ENCODE peak calls at places on chromosomes 16 and 17, in six cellular contexts. L is gastrocnemius medialis, Z is mammary epithelial cell, G is cardiac muscle cell, R is AG04450, T is tibial nerve. S is an unnamed sample. For H3K9me3, the result is how much of the 10 kb centered on the place peaks cover.

GRCh38 chr17:43780135-43780534 is at the start of gene CFAP97D1:
- DNase-seq in L (no peak), Z (no peak), G (no peak), R (no peak), T (no peak), S (no peak)

GRCh38 chr17:29911641-29912177 is 18.3 kb downstream of the SSH2 start:
- DNase-seq in L (no peak), Z (no peak), G (no peak), R (no peak), T (no peak), S (no peak)

GRCh38 chr16:81526935-81527334 is 82.3 kb downstream of the CMIP start:
- DNase-seq in L (no peak), Z (peak), G (peak), R (no peak), T (no peak), S (no peak)

GRCh38 chr16:85029413-85029794 is 1.8 kb downstream of the KIAA0513 start:
- DNase-seq in L (no peak), Z (peak), G (peak), R (no peak), T (no peak), S (no peak)

GRCh38 chr17:80123791-80124190 is 22.4 kb downstream of the GAA start:
- DNase-seq in L (no peak), Z (peak), G (peak), R (no peak), T (no peak), S (no peak)

GRCh38 chr17:45353047-45353446 is 36.2 kb upstream of the MAP3K14 start:
- DNase-seq in L (no peak), Z (no peak), G (no peak), R (no peak), T (no peak), S (no peak)

GRCh38 chr16:17296412-17296811 is 174.3 kb downstream of the XYLT1 start:
- DNase-seq in L (no peak), Z (no peak), G (no peak), R (no peak), T (no peak), S (no peak)

GRCh38 chr17:17448076-17448475 is 28.7 kb upstream of the MED9 start:
- DNase-seq in L (no peak), Z (no peak), G (no peak), R (no peak), T (no peak), S (no peak)

GRCh38 chr16:55832788-55833583 is at the start of gene CES1:
- DNase-seq in L (peak), Z (no peak), G (no peak), R (no peak), T (peak), S (peak)

GRCh38 chr17:46822388-46822921 is 4.0 kb upstream of the WNT3 start:
- DNase-seq in L (no peak), Z (no peak), G (no peak), R (no peak), T (no peak), S (no peak)

GRCh38 chr16:81715358-81716196 is 63.5 kb upstream of the PLCG2 start:
- DNase-seq in L (no peak), Z (no peak), G (no peak), R (no peak), T (no peak), S (no peak)

GRCh38 chr17:76659928-76660614 is 16.5 kb upstream of the ST6GALNAC1 start:
- DNase-seq in L (no peak), Z (no peak), G (peak), R (no peak), T (no peak), S (no peak)

GRCh38 chr16:51134269-51134812 is 16.7 kb downstream of the SALL1 start:
- DNase-seq in L (no peak), Z (no peak), G (peak), R (no peak), T (no peak), S (no peak)

GRCh38 chr17:81976332-81977210 is 858 bp upstream of the ASPSCR1 start:
- DNase-seq in L (no peak), Z (no peak), G (no peak), R (no peak), T (no peak), S (peak)

GRCh38 chr17:78986048-78986648 is 6.4 kb upstream of the LGALS3BP start:
- DNase-seq in L (no peak), Z (no peak), G (peak), R (no peak), T (no peak), S (no peak)

GRCh38 chr17:3935140-3935542 is 18.9 kb upstream of the P2RX1 start:
- DNase-seq in L (no peak), Z (peak), G (peak), R (peak), T (no peak), S (peak)

GRCh38 chr17:16923904-16924700 is 47.8 kb downstream of the TNFRSF13B start:
- DNase-seq in L (no peak), Z (no peak), G (no peak), R (no peak), T (peak), S (peak)

GRCh38 chr17:50452627-50453300 is 15.9 kb downstream of the CHAD start:
- DNase-seq in L (no peak), Z (peak), G (no peak), R (no peak), T (no peak), S (peak)

GRCh38 chr17:46046957-46047356 is 47.9 kb downstream of the STH start:
- DNase-seq in L (no peak), Z (no peak), G (peak), R (no peak), T (no peak), S (no peak)

GRCh38 chr16:85335584-85336492 is 223.6 kb upstream of the CIBAR2 start:
- DNase-seq in L (no peak), Z (no peak), G (peak), R (no peak), T (no peak), S (no peak)

GRCh38 chr17:4074831-4075495 is 67.9 kb downstream of the ZZEF1 start:
- DNase-seq in L (no peak), Z (peak), G (peak), R (peak), T (no peak), S (no peak)

GRCh38 chr17:56832446-56832845 is 1.3 kb downstream of the C17orf67 start:
- DNase-seq in L (no peak), Z (no peak), G (no peak), R (no peak), T (no peak), S (no peak)

GRCh38 chr16:85998178-85998867 is 99.4 kb downstream of the IRF8 start:
- DNase-seq in L (no peak), Z (no peak), G (no peak), R (no peak), T (no peak), S (no peak)

GRCh38 chr17:61310611-61311010 is 89.0 kb upstream of the TBX2 start:
- DNase-seq in L (no peak), Z (no peak), G (no peak), R (no peak), T (no peak), S (no peak)

GRCh38 chr16:61798741-61799140 is 237.5 kb downstream of the CDH8 start:
- DNase-seq in L (no peak), Z (no peak), G (no peak), R (no peak), T (no peak), S (no peak)

GRCh38 chr17:5943991-5944390 is 126.2 kb upstream of the WSCD1 start:
- DNase-seq in L (no peak), Z (no peak), G (no peak), R (no peak), T (no peak), S (no peak)

GRCh38 chr16:53785044-53785443 is 81.1 kb downstream of the FTO start:
- DNase-seq in L (no peak), Z (no peak), G (peak), R (no peak), T (no peak), S (no peak)

GRCh38 chr16:2517954-2518605 is 2.1 kb upstream of the AMDHD2 start:
- DNase-seq in L (no peak), Z (no peak), G (no peak), R (no peak), T (no peak), S (no peak)

GRCh38 chr17:72233981-72234380 is 113.2 kb downstream of the SOX9 start:
- DNase-seq in L (no peak), Z (no peak), G (no peak), R (no peak), T (no peak), S (no peak)

GRCh38 chr16:88298882-88299745 is 83.6 kb upstream of the ZNF469 start:
- DNase-seq in L (no peak), Z (peak), G (no peak), R (no peak), T (no peak), S (peak)

GRCh38 chr16:48965391-48965790 is 316.2 kb downstream of the CBLN1 start:
- DNase-seq in L (no peak), Z (no peak), G (no peak), R (no peak), T (no peak), S (no peak)

GRCh38 chr17:19239544-19239943 is 2.4 kb downstream of the EPN2 start:
- DNase-seq in L (no peak), Z (no peak), G (peak), R (no peak), T (no peak), S (peak)

GRCh38 chr17:19242926-19243325 is 5.8 kb downstream of the EPN2 start:
- DNase-seq in L (no peak), Z (no peak), G (no peak), R (no peak), T (no peak), S (no peak)

GRCh38 chr17:19238167-19238505 is 970 bp downstream of the EPN2 start:
- DNase-seq in L (no peak), Z (peak), G (no peak), R (no peak), T (peak), S (peak)

GRCh38 chr17:19242323-19242722 is 5.2 kb downstream of the EPN2 start:
- DNase-seq in L (no peak), Z (peak), G (no peak), R (no peak), T (no peak), S (no peak)

GRCh38 chr17:19237389-19238166 is 412 bp downstream of the EPN2 start:
- DNase-seq in L (no peak), Z (peak), G (no peak), R (no peak), T (peak), S (peak)
- TF ChIP-seq CTCF in L (no peak), Z (peak), G (peak), R (no peak), T (peak), S (peak)

GRCh38 chr17:31489295-31490018 is 98.0 kb downstream of the RAB11FIP4 start:
- DNase-seq in L (no peak), Z (no peak), G (no peak), R (no peak), T (no peak), S (no peak)

GRCh38 chr17:31488982-31489294 is 97.5 kb downstream of the RAB11FIP4 start:
- DNase-seq in L (no peak), Z (no peak), G (no peak), R (no peak), T (no peak), S (no peak)

GRCh38 chr17:31487063-31487647 is 95.7 kb downstream of the RAB11FIP4 start:
- DNase-seq in L (no peak), Z (no peak), G (no peak), R (no peak), T (no peak), S (no peak)

GRCh38 chr17:31487648-31488263 is 96.3 kb downstream of the RAB11FIP4 start:
- DNase-seq in L (peak), Z (peak), G (peak), R (no peak), T (peak), S (peak)

GRCh38 chr17:31488264-31488981 is 96.9 kb downstream of the RAB11FIP4 start:
- DNase-seq in L (no peak), Z (peak), G (no peak), R (no peak), T (no peak), S (peak)
- H3K4me3 ChIP-seq in L (peak), Z (peak), G (peak), R (peak), T (peak), S (peak)

GRCh38 chr16:70437017-70437581 is 1.8 kb downstream of the ST3GAL2 start:
- DNase-seq in L (no peak), Z (no peak), G (peak), R (peak), T (no peak), S (no peak)

GRCh38 chr16:70432800-70433455 is 6.0 kb downstream of the ST3GAL2 start:
- DNase-seq in L (no peak), Z (no peak), G (peak), R (no peak), T (no peak), S (no peak)

GRCh38 chr16:70432304-70432799 is 6.5 kb downstream of the ST3GAL2 start:
- DNase-seq in L (no peak), Z (no peak), G (peak), R (no peak), T (no peak), S (no peak)

GRCh38 chr16:70433456-70434103 is 5.3 kb downstream of the ST3GAL2 start:
- DNase-seq in L (no peak), Z (no peak), G (peak), R (no peak), T (no peak), S (no peak)

GRCh38 chr16:70434489-70435260 is 4.2 kb downstream of the ST3GAL2 start:
- DNase-seq in L (no peak), Z (no peak), G (no peak), R (no peak), T (no peak), S (no peak)
- H3K9me3 ChIP-seq in L (under half), Z (under half), G (under half), R (under half), T (under half), S (under half)

GRCh38 chr17:7329360-7330098 is 394 bp upstream of the NEURL4 start:
- DNase-seq in L (peak), Z (peak), G (peak), R (peak), T (peak), S (peak)
- TF ChIP-seq CTCF in L (no peak), Z (no peak), G (no peak), R (no peak), T (peak), S (no peak)

GRCh38 chr16:57405194-57405593 is 627 bp downstream of the CCL17 start:
- DNase-seq in L (no peak), Z (no peak), G (no peak), R (no peak), T (no peak), S (no peak)

GRCh38 chr16:57409065-57409464 is 4.5 kb downstream of the CCL17 start:
- DNase-seq in L (no peak), Z (no peak), G (no peak), R (no peak), T (no peak), S (no peak)

GRCh38 chr16:57403965-57404817 is at the start of gene CCL17:
- DNase-seq in L (no peak), Z (no peak), G (no peak), R (no peak), T (no peak), S (no peak)

GRCh38 chr16:57407521-57408353 is 3.2 kb downstream of the CCL17 start:
- DNase-seq in L (no peak), Z (no peak), G (no peak), R (no peak), T (no peak), S (no peak)

GRCh38 chr16:57406881-57407280 is 2.3 kb downstream of the CCL17 start:
- DNase-seq in L (no peak), Z (no peak), G (no peak), R (no peak), T (no peak), S (no peak)
- H3K4me3 ChIP-seq in L (no peak), Z (no peak), G (no peak), R (no peak), T (no peak), S (no peak)

S was measured in left lung.